ENCODE peak calls at places on chromosomes 16 and 17, in nine cellular contexts. J, S, M, O, Z, T, U, R and X are unnamed samples.

GRCh38 chr16:4017807-4018206 is 98.4 kb downstream of the ADCY9 start:
- DNase-seq in M (no peak), O (no peak), U (no peak), Z (no peak), T (no peak), S (no peak), J (no peak), R (no peak), X (no peak)

GRCh38 chr16:31277659-31278260 is 18.0 kb downstream of the ITGAM start:
- DNase-seq in T (no peak), Z (no peak), U (no peak), R (no peak), J (no peak), O (no peak), M (peak; percentile 33), S (no peak), X (no peak)

GRCh38 chr17:75317671-75318070 is 28.4 kb upstream of the SLC25A19 start:
- DNase-seq in R (no peak), S (no peak), T (no peak), Z (no peak), M (peak; percentile 76), O (no peak), J (no peak), U (no peak), X (no peak)

GRCh38 chr16:86522639-86523038 is 12.3 kb downstream of the FOXF1 start:
- DNase-seq in M (peak; percentile 55), U (no peak), J (no peak), T (no peak), Z (peak; percentile 63), R (no peak), O (no peak), S (no peak), X (no peak)

GRCh38 chr16:68848786-68849185 is 5.5 kb downstream of the TANGO6 start:
- DNase-seq in T (no peak), U (no peak), S (no peak), Z (no peak), J (no peak), O (no peak), M (no peak), R (no peak), X (no peak)

GRCh38 chr17:9907131-9907530 is 2.1 kb upstream of the RCVRN start:
- DNase-seq in U (no peak), Z (no peak), S (no peak), J (no peak), O (no peak), M (peak; percentile 17), R (no peak), T (no peak), X (no peak)

GRCh38 chr17:69874220-69874670 is 200.8 kb upstream of the KCNJ16 start:
- DNase-seq in Z (no peak), O (no peak), J (peak; percentile 87), M (no peak), U (no peak), R (no peak), T (peak; percentile 92), S (no peak), X (no peak)

GRCh38 chr17:21275579-21276339 is 8.8 kb upstream of the MAP2K3 start:
- DNase-seq in T (peak; percentile 81), O (peak; percentile 97), J (peak; percentile 64), U (peak; percentile 95), R (peak; percentile 98), M (peak; percentile 100), S (no peak), Z (peak; percentile 95), X (peak; percentile 90)

GRCh38 chr16:28041615-28042014 is 21.9 kb downstream of the GSG1L start:
- DNase-seq in J (no peak), U (no peak), Z (no peak), O (no peak), T (no peak), M (no peak), S (no peak), R (no peak), X (no peak)

GRCh38 chr16:21593530-21594289 is 5.7 kb upstream of the METTL9 start:
- DNase-seq in O (no peak), T (no peak), U (no peak), Z (no peak), S (no peak), J (no peak), M (no peak), R (no peak), X (no peak)

GRCh38 chr16:4769306-4769638 is 2.3 kb upstream of the ZNF500 start:
- DNase-seq in O (no peak), M (no peak), Z (no peak), R (no peak), S (no peak), U (no peak), J (no peak), T (no peak), X (no peak)

GRCh38 chr17:82255573-82255972 is 17.9 kb downstream of the CSNK1D start:
- DNase-seq in U (no peak), S (no peak), O (no peak), T (no peak), R (no peak), M (no peak), J (no peak), Z (no peak), X (no peak)

GRCh38 chr17:28725660-28726395 is at the start of gene TLCD1:
- DNase-seq in R (peak; percentile 92), J (peak; percentile 74), Z (peak; percentile 84), M (peak; percentile 90), T (peak; percentile 58), O (no peak), S (no peak), U (peak; percentile 73), X (peak; percentile 83)

GRCh38 chr16:11328172-11329079 is 16.8 kb upstream of the RMI2 start:
- DNase-seq in J (peak; percentile 97), O (no peak), T (peak; percentile 79), M (peak; percentile 85), S (peak; percentile 62), Z (peak; percentile 93), R (peak; percentile 78), U (peak; percentile 62), X (peak; percentile 93)
- TF ChIP-seq POLR2A in J (no peak), O (no peak), T (no peak), M (no peak), S (no peak), Z (no peak), R (no peak), U (no peak), X (no peak)

GRCh38 chr16:75252049-75252864 is 833 bp upstream of the BCAR1 start:
- DNase-seq in T (no peak), M (peak; percentile 54), U (no peak), R (no peak), Z (peak; percentile 66), O (no peak), J (no peak), S (no peak), X (no peak)

GRCh38 chr16:75252946-75253911 is 1.8 kb upstream of the BCAR1 start:
- DNase-seq in M (peak; percentile 74), S (no peak), Z (peak; percentile 77), T (peak; percentile 63), O (no peak), R (no peak), J (peak; percentile 74), U (no peak), X (no peak)

GRCh38 chr16:75250089-75250808 is 1.2 kb downstream of the BCAR1 start:
- DNase-seq in T (no peak), U (peak; percentile 90), O (no peak), S (no peak), M (no peak), Z (no peak), J (no peak), R (peak; percentile 63), X (no peak)

GRCh38 chr16:75250809-75251279 is 580 bp downstream of the BCAR1 start:
- DNase-seq in J (no peak), Z (peak; percentile 79), T (no peak), M (no peak), S (no peak), U (peak; percentile 80), R (peak; percentile 91), O (no peak), X (no peak)

DNA sequence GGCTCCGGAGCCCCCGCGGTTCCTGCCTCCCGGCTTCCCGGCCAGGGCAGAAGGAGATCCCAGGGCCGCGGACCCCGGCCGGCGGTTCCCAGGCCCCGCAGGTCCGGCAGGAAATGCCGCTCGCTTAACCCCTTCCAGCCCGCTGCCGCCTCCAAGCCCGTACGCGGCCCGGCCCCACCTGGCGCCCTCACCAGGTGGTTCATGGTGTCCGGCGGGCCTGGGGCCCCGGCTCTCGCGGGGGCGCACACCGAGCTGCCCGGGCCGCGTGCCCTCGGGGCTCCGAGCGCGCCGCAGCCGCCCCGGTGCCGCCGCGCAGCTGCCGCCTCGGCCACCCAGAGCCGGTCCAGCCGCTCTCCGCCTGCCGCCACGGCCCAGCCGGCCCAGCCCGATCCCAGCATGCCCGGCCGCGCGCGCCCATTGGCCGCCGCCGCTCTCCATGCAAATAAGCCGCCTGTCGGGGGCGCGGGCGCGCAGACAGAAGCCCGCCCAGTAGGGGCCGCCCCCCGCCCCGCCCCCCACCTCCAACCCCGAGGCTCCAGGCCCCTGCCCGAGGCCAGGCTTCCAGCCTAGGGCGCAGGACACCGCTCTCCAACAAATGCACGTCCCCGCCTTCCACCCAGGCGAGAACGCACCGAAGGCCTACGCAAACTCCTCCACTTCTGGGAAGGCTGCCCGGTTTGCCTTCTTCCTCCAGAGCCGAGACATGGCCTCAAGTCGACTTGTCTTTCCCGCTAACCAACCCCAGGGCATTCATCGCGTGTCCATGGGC is at the start of gene BCAR1:
- DNase-seq in Z (peak; percentile 94), O (no peak), R (peak; percentile 87), U (peak; percentile 93), J (peak; percentile 93), S (no peak), M (peak; percentile 85), T (peak; percentile 89), X (peak; percentile 78)
- TF ChIP-seq POLR2A in Z (no peak), O (peak; percentile 64), R (peak; percentile 65), U (no peak), J (peak; percentile 81), S (peak; percentile 57), M (no peak), T (peak; percentile 73), X (peak; percentile 90)

DNA sequence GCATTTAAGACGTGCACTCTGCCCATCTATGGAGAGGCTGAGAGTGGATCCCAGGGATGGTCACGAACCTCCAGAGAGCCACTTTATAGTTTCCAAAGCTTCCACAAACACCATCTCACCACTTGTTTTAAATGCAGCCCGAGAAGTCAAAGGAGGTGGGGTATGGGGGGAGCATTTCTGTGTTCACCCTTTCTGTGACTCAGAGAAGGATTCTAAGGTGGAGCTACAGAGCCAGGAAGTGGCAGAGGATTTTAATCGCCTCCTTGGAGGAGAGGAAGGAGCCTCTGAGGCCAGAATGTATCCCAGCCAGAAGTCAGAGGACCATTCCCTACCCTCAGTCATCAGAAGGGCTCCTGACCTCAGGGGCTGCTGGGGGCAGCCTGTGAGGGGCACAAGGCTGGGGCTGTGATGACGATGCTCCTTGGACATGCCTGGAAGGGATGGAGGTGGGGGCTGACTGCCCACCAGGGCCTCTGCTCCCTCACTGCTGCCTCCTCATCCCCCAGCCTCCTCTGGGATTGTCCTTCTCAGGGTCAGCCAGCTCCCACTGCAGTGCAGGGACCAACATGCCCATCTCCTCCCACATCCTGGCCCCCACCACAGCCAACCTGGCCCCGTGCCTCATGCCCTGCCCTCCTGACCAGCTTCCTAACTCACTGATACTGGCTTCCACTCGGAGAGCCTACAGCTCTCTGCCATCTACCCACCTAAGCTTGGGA is 2.8 kb downstream of the XYLT2 start:
- DNase-seq in Z (peak; percentile 63), T (no peak), M (no peak), U (peak; percentile 58), R (no peak), O (peak; percentile 67), S (no peak), J (peak; percentile 53), X (peak; percentile 93)
- TF ChIP-seq POLR2A in Z (no peak), T (no peak), M (no peak), U (no peak), R (no peak), O (no peak), S (no peak), J (no peak), X (no peak)

GRCh38 chr17:49995055-49995738 is at the start of gene DLX3:
- DNase-seq in R (peak; percentile 68), U (peak; percentile 81), M (no peak), J (peak; percentile 62), T (peak; percentile 45), S (no peak), Z (peak; percentile 86), O (peak; percentile 84), X (no peak)
- TF ChIP-seq POLR2A in R (no peak), U (no peak), M (no peak), J (no peak), T (no peak), S (no peak), Z (no peak), O (peak; percentile 15), X (no peak)